ENCODE peak calls at places on chromosomes 4 and X, in nine cellular contexts. X, D, Z, B, Y, O, T, W and A are unnamed samples.

GRCh38 chrX:150903110-150903508 is 4.6 kb upstream of the CD99L2 start:
- DNase-seq in X (no peak), D (no peak), Z (no peak), B (no peak), Y (no peak), O (no peak), T (no peak), W (peak), A (no peak)

GRCh38 chr4:84503495-84504437 is 4.7 kb upstream of the NKX6-1 start:
- DNase-seq in X (peak), D (peak), Z (peak), B (peak), Y (peak), O (peak), T (no peak), W (peak), A (no peak)

GRCh38 chr4:105709081-105709450 is 482 bp downstream of the GSTCD start:
- DNase-seq in X (peak), D (peak), Z (peak), B (peak), Y (no peak), O (peak), T (no peak), W (peak), A (no peak)

GRCh38 chr4:40626183-40626990 is 3.3 kb downstream of the RBM47 start:
- DNase-seq in X (peak), D (no peak), Z (peak), B (no peak), Y (no peak), O (no peak), T (no peak), W (peak), A (no peak)

GRCh38 chr4:92234393-92235176 is 69.2 kb upstream of the GRID2 start:
- DNase-seq in X (peak), D (no peak), Z (peak), B (no peak), Y (peak), O (no peak), T (no peak), W (no peak), A (no peak)

GRCh38 chrX:23884427-23885024 is 23.2 kb downstream of the APOO start:
- DNase-seq in X (peak), D (no peak), Z (peak), B (no peak), Y (no peak), O (no peak), T (no peak), W (no peak), A (no peak)

GRCh38 chrX:134932528-134933217 is 58.1 kb upstream of the SMIM10 start:
- DNase-seq in X (peak), D (no peak), Z (peak), B (no peak), Y (no peak), O (no peak), T (no peak), W (no peak), A (no peak)

GRCh38 chr4:100591156-100591876 is 73.5 kb upstream of the EMCN start:
- DNase-seq in X (no peak), D (no peak), Z (peak), B (peak), Y (no peak), O (no peak), T (no peak), W (no peak), A (no peak)

GRCh38 chr4:44056721-44057151 is 391.9 kb downstream of the KCTD8 start:
- DNase-seq in X (no peak), D (no peak), Z (no peak), B (peak), Y (no peak), O (no peak), T (no peak), W (peak), A (no peak)

GRCh38 chrX:68571292-68572256 is 72.7 kb downstream of the YIPF6 start:
- DNase-seq in X (peak), D (no peak), Z (peak), B (no peak), Y (peak), O (peak), T (no peak), W (no peak), A (no peak)

GRCh38 chr4:87502580-87503238 is 26.5 kb downstream of the SPARCL1 start:
- DNase-seq in X (peak), D (no peak), Z (peak), B (no peak), Y (no peak), O (no peak), T (no peak), W (no peak), A (no peak)

GRCh38 chrX:71541546-71542022 is 8.7 kb downstream of the OGT start:
- DNase-seq in X (peak), D (no peak), Z (peak), B (no peak), Y (no peak), O (no peak), T (no peak), W (no peak), A (no peak)

GRCh38 chr4:176622251-176622968 is 170.3 kb downstream of the VEGFC start:
- DNase-seq in X (peak), D (no peak), Z (peak), B (no peak), Y (peak), O (no peak), T (no peak), W (no peak), A (no peak)

GRCh38 chr4:30789219-30789671 is 69.1 kb downstream of the PCDH7 start:
- DNase-seq in X (peak), D (no peak), Z (peak), B (peak), Y (no peak), O (no peak), T (no peak), W (no peak), A (no peak)

GRCh38 chr4:168390041-168390440 is 71.5 kb upstream of the DDX60 start:
- DNase-seq in X (no peak), D (no peak), Z (no peak), B (no peak), Y (no peak), O (no peak), T (no peak), W (no peak), A (no peak)

GRCh38 chrX:18885317-18886004 is 98.5 kb downstream of the PHKA2 start:
- DNase-seq in X (no peak), D (no peak), Z (peak), B (no peak), Y (no peak), O (peak), T (no peak), W (no peak), A (no peak)

GRCh38 chr4:8586671-8587468 is 5.7 kb upstream of the CPZ start:
- DNase-seq in X (peak), D (no peak), Z (no peak), B (no peak), Y (no peak), O (no peak), T (no peak), W (no peak), A (peak)
- TF ChIP-seq CTCF in X (peak), D (no peak), Z (no peak), B (no peak), Y (no peak), O (no peak), T (no peak), W (peak), A (no peak)

GRCh38 chr4:7190668-7191545 is 1.4 kb upstream of the SORCS2 start:
- DNase-seq in X (no peak), D (no peak), Z (no peak), B (no peak), Y (no peak), O (no peak), T (peak), W (no peak), A (peak)
- TF ChIP-seq CTCF in X (no peak), D (no peak), Z (no peak), B (no peak), Y (no peak), O (no peak), T (no peak), W (no peak), A (no peak)

GRCh38 chr4:152436384-152436783 is 99.5 kb downstream of the FBXW7 start:
- DNase-seq in X (no peak), D (no peak), Z (no peak), B (no peak), Y (no peak), O (no peak), T (no peak), W (no peak), A (no peak)
- TF ChIP-seq CTCF in X (peak), D (peak), Z (no peak), B (no peak), Y (no peak), O (no peak), T (no peak), W (peak), A (no peak)

GRCh38 chr4:183249854-183250253 is 70.2 kb downstream of the CLDN22 start:
- DNase-seq in X (peak), D (peak), Z (peak), B (peak), Y (no peak), O (peak), T (no peak), W (peak), A (no peak)
- TF ChIP-seq CTCF in X (peak), D (peak), Z (peak), B (peak), Y (peak), O (no peak), T (no peak), W (peak), A (peak)

DNA sequence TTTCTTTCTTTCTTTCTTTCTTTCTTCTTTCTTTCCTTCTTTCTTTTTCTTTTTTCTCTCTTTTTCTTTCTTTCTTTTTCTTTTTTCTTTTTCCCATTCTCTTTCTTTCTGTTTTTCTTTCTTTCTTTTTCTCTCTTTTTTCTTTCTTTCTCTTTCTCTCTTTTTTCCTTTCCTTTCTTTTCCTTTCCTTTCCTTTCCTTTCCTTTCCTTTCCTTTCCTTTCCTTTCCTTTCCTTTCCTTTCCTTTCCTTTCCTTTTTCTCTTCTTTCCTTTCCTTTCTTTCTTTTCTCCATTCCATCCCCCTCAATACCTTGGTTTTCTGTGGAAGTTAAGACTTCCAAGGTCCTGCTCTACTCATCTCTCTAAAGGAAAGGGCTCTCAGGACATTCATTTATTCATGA is 102.8 kb upstream of the CLNK start:
- DNase-seq in X (no peak), D (no peak), Z (no peak), B (no peak), Y (no peak), O (no peak), T (no peak), W (no peak), A (no peak)
- TF ChIP-seq CTCF in X (no peak), D (no peak), Z (no peak), B (no peak), Y (no peak), O (no peak), T (no peak), W (no peak), A (no peak)

GRCh38 chrX:103918584-103919335 is 43.7 kb upstream of the TMSB15B start:
- DNase-seq in X (peak), D (peak), Z (peak), B (peak), Y (no peak), O (peak), T (peak), W (peak), A (peak)

GRCh38 chrX:103913356-103914020 is 48.9 kb upstream of the TMSB15B start:
- DNase-seq in X (peak), D (no peak), Z (peak), B (peak), Y (no peak), O (no peak), T (no peak), W (no peak), A (no peak)

GRCh38 chrX:103918050-103918449 is 44.4 kb upstream of the TMSB15B start:
- DNase-seq in X (peak), D (peak), Z (peak), B (peak), Y (no peak), O (peak), T (no peak), W (peak), A (peak)

DNA sequence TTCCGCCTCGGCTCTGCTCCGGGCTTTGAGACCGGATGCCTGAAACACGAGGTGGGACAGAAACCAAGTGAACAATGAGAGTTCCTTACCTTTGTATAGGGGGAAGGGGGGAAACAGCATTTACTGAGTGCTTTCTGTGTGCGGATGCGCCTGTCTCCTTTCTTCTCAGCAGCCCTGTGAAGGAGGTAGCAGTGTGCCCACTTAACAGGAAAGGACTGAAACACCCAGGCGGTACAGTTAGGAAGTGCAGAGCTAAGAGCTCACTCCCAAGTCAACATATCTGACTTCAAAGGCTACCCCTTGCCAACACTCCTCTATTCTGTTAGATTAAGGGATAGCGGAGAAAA is 43.1 kb upstream of the TMSB15B start:
- DNase-seq in X (peak), D (no peak), Z (peak), B (no peak), Y (no peak), O (no peak), T (no peak), W (no peak), A (no peak)
- TF ChIP-seq CTCF in X (peak), D (no peak), Z (peak), B (peak), Y (peak), O (no peak), T (no peak), W (peak), A (no peak)

DNA sequence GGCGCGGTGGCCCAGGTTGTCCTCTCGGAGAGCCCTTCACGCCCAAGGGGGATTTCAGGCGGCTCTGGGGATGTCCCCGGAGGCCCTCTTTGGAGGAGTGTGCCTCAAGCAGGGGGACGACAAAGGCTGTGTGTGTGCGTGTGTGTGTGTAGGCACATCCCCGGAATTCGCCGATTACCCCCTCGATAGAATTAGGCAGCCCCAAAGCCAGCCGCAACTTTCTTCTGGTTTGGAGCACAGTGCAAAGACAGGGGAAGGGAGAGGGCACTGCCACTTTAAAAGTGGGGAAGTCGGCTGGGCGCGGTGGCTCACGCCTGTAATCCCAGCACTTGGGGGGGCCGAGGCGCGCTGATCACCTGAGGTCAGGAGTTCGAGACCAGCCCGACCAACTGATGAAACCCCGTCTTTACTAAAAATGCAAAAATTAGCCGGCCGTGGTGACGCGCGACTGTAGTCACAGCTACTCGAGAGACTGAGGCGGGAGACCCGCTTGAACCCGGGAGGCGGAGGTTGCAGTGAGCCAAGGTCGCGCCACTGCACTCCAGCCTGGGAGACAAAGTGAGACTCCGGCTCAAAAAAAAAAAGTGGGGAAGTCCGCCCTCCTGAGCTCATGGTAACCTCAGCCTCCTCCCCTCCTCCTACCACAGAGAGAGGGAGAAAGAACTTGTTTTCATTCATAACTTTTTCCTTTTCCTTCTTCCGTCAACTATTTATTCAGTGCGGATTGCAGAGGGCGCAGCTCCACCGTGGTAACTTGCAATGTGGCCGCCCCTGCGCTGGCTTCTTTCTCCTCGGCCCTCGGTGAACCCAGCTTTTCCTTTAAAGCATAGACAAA is 2.4 kb downstream of the SPRY1 start:
- DNase-seq in X (peak), D (peak), Z (peak), B (peak), Y (no peak), O (peak), T (peak), W (peak), A (peak)
- TF ChIP-seq CTCF in X (peak), D (no peak), Z (peak), B (no peak), Y (peak), O (peak), T (no peak), W (peak), A (peak)